ENCODE peak calls at places on chromosome 14, in eight cellular contexts. One of them, this sample, is unnamed.
A peak's percentile ranks its signal among the peaks of the same experiment; 100 is the strongest.

GRCh38 chr14:91753501-91754128 is 21.7 kb upstream of the CATSPERB start:
- DNase-seq in H4: no peak
- DNase-seq in Karpas-422: no peak
- DNase-seq in activated naive CD4-positive, alpha-beta T cell: no peak
- DNase-seq in WTC11: no peak
- DNase-seq in stimulated activated CD4-positive, alpha-beta T cell treated with anti-CD3 and anti-CD28 coated beads, Interleukin-15, amount 100 ng/mL, for 1 hour: no peak
- DNase-seq in mucosa of descending colon: no peak
- DNase-seq in GM10248: no peak
- DNase-seq in this sample: no peak

GRCh38 chr14:36254020-36254614 is 66.3 kb downstream of the MBIP start:
- DNase-seq in H4: peak; percentile 7
- DNase-seq in Karpas-422: no peak
- DNase-seq in activated naive CD4-positive, alpha-beta T cell: no peak
- DNase-seq in WTC11: no peak
- DNase-seq in stimulated activated CD4-positive, alpha-beta T cell treated with anti-CD3 and anti-CD28 coated beads, Interleukin-15, amount 100 ng/mL, for 1 hour: no peak
- DNase-seq in mucosa of descending colon: no peak
- DNase-seq in GM10248: no peak
- DNase-seq in this sample: no peak

GRCh38 chr14:36928432-36928831 is 244.0 kb downstream of the SLC25A21 start:
- DNase-seq in H4: no peak
- DNase-seq in Karpas-422: no peak
- DNase-seq in activated naive CD4-positive, alpha-beta T cell: no peak
- DNase-seq in WTC11: no peak
- DNase-seq in stimulated activated CD4-positive, alpha-beta T cell treated with anti-CD3 and anti-CD28 coated beads, Interleukin-15, amount 100 ng/mL, for 1 hour: no peak
- DNase-seq in mucosa of descending colon: no peak
- DNase-seq in GM10248: no peak
- DNase-seq in this sample: no peak

GRCh38 chr14:30211326-30211725 is 283.7 kb upstream of the PRKD1 start:
- DNase-seq in H4: no peak
- DNase-seq in Karpas-422: no peak
- DNase-seq in activated naive CD4-positive, alpha-beta T cell: no peak
- DNase-seq in WTC11: no peak
- DNase-seq in stimulated activated CD4-positive, alpha-beta T cell treated with anti-CD3 and anti-CD28 coated beads, Interleukin-15, amount 100 ng/mL, for 1 hour: no peak
- DNase-seq in mucosa of descending colon: no peak
- DNase-seq in GM10248: no peak
- DNase-seq in this sample: no peak

GRCh38 chr14:105364100-105364708 is 34.1 kb upstream of the TEX22 start:
- DNase-seq in H4: no peak
- DNase-seq in Karpas-422: peak; percentile 59
- DNase-seq in activated naive CD4-positive, alpha-beta T cell: peak; percentile 31
- DNase-seq in WTC11: no peak
- DNase-seq in stimulated activated CD4-positive, alpha-beta T cell treated with anti-CD3 and anti-CD28 coated beads, Interleukin-15, amount 100 ng/mL, for 1 hour: peak; percentile 27
- DNase-seq in mucosa of descending colon: peak; percentile 49
- DNase-seq in GM10248: no peak
- DNase-seq in this sample: no peak

GRCh38 chr14:93716002-93716401 is 72.3 kb downstream of the PRIMA1 start:
- DNase-seq in H4: no peak
- DNase-seq in Karpas-422: no peak
- DNase-seq in activated naive CD4-positive, alpha-beta T cell: no peak
- DNase-seq in WTC11: no peak
- DNase-seq in stimulated activated CD4-positive, alpha-beta T cell treated with anti-CD3 and anti-CD28 coated beads, Interleukin-15, amount 100 ng/mL, for 1 hour: no peak
- DNase-seq in mucosa of descending colon: no peak
- DNase-seq in GM10248: no peak
- DNase-seq in this sample: peak; percentile 10

GRCh38 chr14:95258754-95259593 is 60.7 kb downstream of the CLMN start:
- DNase-seq in H4: no peak
- DNase-seq in Karpas-422: peak; percentile 45
- DNase-seq in activated naive CD4-positive, alpha-beta T cell: no peak
- DNase-seq in WTC11: no peak
- DNase-seq in stimulated activated CD4-positive, alpha-beta T cell treated with anti-CD3 and anti-CD28 coated beads, Interleukin-15, amount 100 ng/mL, for 1 hour: no peak
- DNase-seq in mucosa of descending colon: no peak
- DNase-seq in GM10248: no peak
- DNase-seq in this sample: no peak

GRCh38 chr14:101757064-101757838 is 4.3 kb upstream of the PPP2R5C start:
- DNase-seq in H4: no peak
- DNase-seq in Karpas-422: no peak
- DNase-seq in activated naive CD4-positive, alpha-beta T cell: no peak
- DNase-seq in WTC11: no peak
- DNase-seq in stimulated activated CD4-positive, alpha-beta T cell treated with anti-CD3 and anti-CD28 coated beads, Interleukin-15, amount 100 ng/mL, for 1 hour: no peak
- DNase-seq in mucosa of descending colon: no peak
- DNase-seq in GM10248: no peak
- DNase-seq in this sample: no peak

GRCh38 chr14:105065280-105066228 is at the start of gene GPR132:
- DNase-seq in H4: no peak
- DNase-seq in Karpas-422: no peak
- DNase-seq in activated naive CD4-positive, alpha-beta T cell: peak; percentile 66
- DNase-seq in WTC11: no peak
- DNase-seq in stimulated activated CD4-positive, alpha-beta T cell treated with anti-CD3 and anti-CD28 coated beads, Interleukin-15, amount 100 ng/mL, for 1 hour: peak; percentile 59
- DNase-seq in mucosa of descending colon: peak; percentile 87
- DNase-seq in GM10248: peak; percentile 91
- DNase-seq in this sample: peak; percentile 46

GRCh38 chr14:54474232-54474793 is 14.5 kb downstream of the GMFB start:
- DNase-seq in H4: no peak
- DNase-seq in Karpas-422: no peak
- DNase-seq in activated naive CD4-positive, alpha-beta T cell: no peak
- DNase-seq in WTC11: no peak
- DNase-seq in stimulated activated CD4-positive, alpha-beta T cell treated with anti-CD3 and anti-CD28 coated beads, Interleukin-15, amount 100 ng/mL, for 1 hour: no peak
- DNase-seq in mucosa of descending colon: no peak
- DNase-seq in GM10248: no peak
- DNase-seq in this sample: no peak

GRCh38 chr14:80850197-80850814 is 91.2 kb downstream of the CEP128 start:
- DNase-seq in H4: peak; percentile 9
- DNase-seq in Karpas-422: peak; percentile 88
- DNase-seq in activated naive CD4-positive, alpha-beta T cell: no peak
- DNase-seq in WTC11: no peak
- DNase-seq in stimulated activated CD4-positive, alpha-beta T cell treated with anti-CD3 and anti-CD28 coated beads, Interleukin-15, amount 100 ng/mL, for 1 hour: no peak
- DNase-seq in mucosa of descending colon: no peak
- DNase-seq in GM10248: peak; percentile 7
- DNase-seq in this sample: no peak

GRCh38 chr14:60945984-60946383 is 34.9 kb downstream of the TRMT5 start:
- DNase-seq in H4: no peak
- DNase-seq in Karpas-422: no peak
- DNase-seq in activated naive CD4-positive, alpha-beta T cell: no peak
- DNase-seq in WTC11: no peak
- DNase-seq in stimulated activated CD4-positive, alpha-beta T cell treated with anti-CD3 and anti-CD28 coated beads, Interleukin-15, amount 100 ng/mL, for 1 hour: no peak
- DNase-seq in mucosa of descending colon: no peak
- DNase-seq in GM10248: no peak
- DNase-seq in this sample: no peak

This sample was measured in colonic mucosa.